ENCODE peak calls at places on chromosomes 12 and 14, in seven cellular contexts. One of them, this sample, is unnamed.
A peak's percentile ranks its signal among the peaks of the same experiment; 100 is the strongest.

GRCh38 chr12:46267618-46268348 is 1.1 kb downstream of the SLC38A1 start:
- DNase-seq in GM23338: no peak
- DNase-seq in transverse colon: no peak
- DNase-seq in dorsolateral prefrontal cortex: no peak
- DNase-seq in CD8-positive, alpha-beta T cell: peak; percentile 33
- DNase-seq in A549: peak; percentile 34
- DNase-seq in upper lobe of left lung: peak; percentile 28
- DNase-seq in this sample: peak; percentile 28

GRCh38 chr12:108039794-108040193 is 89.3 kb upstream of the WSCD2 start:
- DNase-seq in GM23338: no peak
- DNase-seq in transverse colon: no peak
- DNase-seq in dorsolateral prefrontal cortex: no peak
- DNase-seq in CD8-positive, alpha-beta T cell: no peak
- DNase-seq in A549: no peak
- DNase-seq in upper lobe of left lung: no peak
- DNase-seq in this sample: no peak

GRCh38 chr14:51356381-51356780 is 116.3 kb downstream of the TMX1 start:
- DNase-seq in GM23338: no peak
- DNase-seq in transverse colon: no peak
- DNase-seq in dorsolateral prefrontal cortex: no peak
- DNase-seq in CD8-positive, alpha-beta T cell: no peak
- DNase-seq in A549: no peak
- DNase-seq in upper lobe of left lung: no peak
- DNase-seq in this sample: no peak

GRCh38 chr14:38442208-38442607 is 186.3 kb upstream of the CLEC14A start:
- DNase-seq in GM23338: peak; percentile 11
- DNase-seq in transverse colon: no peak
- DNase-seq in dorsolateral prefrontal cortex: no peak
- DNase-seq in CD8-positive, alpha-beta T cell: no peak
- DNase-seq in A549: no peak
- DNase-seq in upper lobe of left lung: no peak
- DNase-seq in this sample: no peak

GRCh38 chr14:61101803-61102548 is 120.9 kb downstream of the SLC38A6 start:
- DNase-seq in GM23338: peak; percentile 75
- DNase-seq in transverse colon: no peak
- DNase-seq in dorsolateral prefrontal cortex: no peak
- DNase-seq in CD8-positive, alpha-beta T cell: no peak
- DNase-seq in A549: peak; percentile 38
- DNase-seq in upper lobe of left lung: no peak
- DNase-seq in this sample: peak; percentile 23

GRCh38 chr12:110754101-110754793 is 11.6 kb upstream of the PPP1CC start:
- DNase-seq in GM23338: no peak
- DNase-seq in transverse colon: no peak
- DNase-seq in dorsolateral prefrontal cortex: no peak
- DNase-seq in CD8-positive, alpha-beta T cell: no peak
- DNase-seq in A549: no peak
- DNase-seq in upper lobe of left lung: no peak
- DNase-seq in this sample: no peak

GRCh38 chr14:65042731-65043372 is 56.2 kb downstream of the FNTB start:
- DNase-seq in GM23338: no peak
- DNase-seq in transverse colon: no peak
- DNase-seq in dorsolateral prefrontal cortex: no peak
- DNase-seq in CD8-positive, alpha-beta T cell: no peak
- DNase-seq in A549: no peak
- DNase-seq in upper lobe of left lung: peak; percentile 48
- DNase-seq in this sample: no peak

GRCh38 chr12:11717533-11717961 is 68.1 kb downstream of the ETV6 start:
- DNase-seq in GM23338: no peak
- DNase-seq in transverse colon: no peak
- DNase-seq in dorsolateral prefrontal cortex: no peak
- DNase-seq in CD8-positive, alpha-beta T cell: no peak
- DNase-seq in A549: no peak
- DNase-seq in upper lobe of left lung: no peak
- DNase-seq in this sample: no peak

GRCh38 chr12:103169-103981 is 36.8 kb downstream of the IQSEC3 start:
- DNase-seq in GM23338: peak; percentile 90
- DNase-seq in transverse colon: no peak
- DNase-seq in dorsolateral prefrontal cortex: no peak
- DNase-seq in CD8-positive, alpha-beta T cell: no peak
- DNase-seq in A549: peak; percentile 73
- DNase-seq in upper lobe of left lung: no peak
- DNase-seq in this sample: peak; percentile 13

GRCh38 chr14:59540852-59541251 is 35.8 kb downstream of the CCDC175 start:
- DNase-seq in GM23338: peak; percentile 25
- DNase-seq in transverse colon: no peak
- DNase-seq in dorsolateral prefrontal cortex: no peak
- DNase-seq in CD8-positive, alpha-beta T cell: no peak
- DNase-seq in A549: no peak
- DNase-seq in upper lobe of left lung: no peak
- DNase-seq in this sample: no peak

GRCh38 chr12:78698747-78699146 is 165.8 kb upstream of the SYT1 start:
- DNase-seq in GM23338: no peak
- DNase-seq in transverse colon: no peak
- DNase-seq in dorsolateral prefrontal cortex: no peak
- DNase-seq in CD8-positive, alpha-beta T cell: no peak
- DNase-seq in A549: peak; percentile 70
- DNase-seq in upper lobe of left lung: no peak
- DNase-seq in this sample: no peak

GRCh38 chr12:6956332-6956727 is 5.2 kb downstream of the PTPN6 start:
- DNase-seq in GM23338: no peak
- DNase-seq in transverse colon: no peak
- DNase-seq in dorsolateral prefrontal cortex: no peak
- DNase-seq in CD8-positive, alpha-beta T cell: peak; percentile 58
- DNase-seq in A549: no peak
- DNase-seq in upper lobe of left lung: no peak
- DNase-seq in this sample: no peak

GRCh38 chr14:96086032-96086431 is 46.9 kb downstream of the C14orf132 start:
- DNase-seq in GM23338: no peak
- DNase-seq in transverse colon: no peak
- DNase-seq in dorsolateral prefrontal cortex: no peak
- DNase-seq in CD8-positive, alpha-beta T cell: no peak
- DNase-seq in A549: peak; percentile 42
- DNase-seq in upper lobe of left lung: no peak
- DNase-seq in this sample: peak; percentile 86

GRCh38 chr12:1606021-1606622 is 11.7 kb upstream of the FBXL14 start:
- DNase-seq in GM23338: peak; percentile 61
- DNase-seq in transverse colon: peak; percentile 92
- DNase-seq in dorsolateral prefrontal cortex: peak; percentile 72
- DNase-seq in CD8-positive, alpha-beta T cell: peak; percentile 53
- DNase-seq in A549: peak; percentile 87
- DNase-seq in upper lobe of left lung: peak; percentile 95
- DNase-seq in this sample: peak; percentile 90

GRCh38 chr14:35386673-35387125 is 17.9 kb downstream of the NFKBIA start:
- DNase-seq in GM23338: no peak
- DNase-seq in transverse colon: no peak
- DNase-seq in dorsolateral prefrontal cortex: no peak
- DNase-seq in CD8-positive, alpha-beta T cell: no peak
- DNase-seq in A549: no peak
- DNase-seq in upper lobe of left lung: no peak
- DNase-seq in this sample: no peak

DNA sequence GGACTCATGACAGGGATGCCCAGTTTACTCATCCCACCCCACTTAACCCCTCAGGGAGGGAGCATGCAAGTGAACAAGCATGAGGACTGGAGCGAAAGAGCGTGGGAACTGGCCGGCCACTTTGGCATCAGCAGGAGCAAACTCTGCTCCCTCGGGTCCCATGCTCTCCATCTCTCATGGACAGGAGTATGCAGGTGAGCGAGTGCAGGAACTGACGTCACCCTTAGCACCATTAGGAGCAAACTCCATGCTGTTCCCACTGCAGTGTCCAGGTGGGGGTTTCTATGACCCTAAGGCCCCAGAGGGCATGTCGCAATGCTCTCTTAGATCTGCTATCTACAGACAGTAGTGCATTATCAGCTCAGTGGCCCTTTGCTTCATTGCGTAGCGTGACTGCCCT is 821.8 kb upstream of the LRFN5 start:
- DNase-seq in GM23338: no peak
- DNase-seq in transverse colon: no peak
- DNase-seq in dorsolateral prefrontal cortex: no peak
- DNase-seq in CD8-positive, alpha-beta T cell: no peak
- DNase-seq in A549: no peak
- DNase-seq in upper lobe of left lung: no peak
- DNase-seq in this sample: no peak
- TF ChIP-seq CTCF in GM23338: peak; percentile 34
- TF ChIP-seq CTCF in transverse colon: no peak
- TF ChIP-seq CTCF in dorsolateral prefrontal cortex: no peak
- TF ChIP-seq CTCF in CD8-positive, alpha-beta T cell: no peak
- TF ChIP-seq CTCF in A549: no peak
- TF ChIP-seq CTCF in upper lobe of left lung: no peak
- TF ChIP-seq CTCF in this sample: no peak

GRCh38 chr12:122979001-122979907 is 1.2 kb upstream of the ARL6IP4 start:
- DNase-seq in GM23338: peak; percentile 48
- DNase-seq in transverse colon: no peak
- DNase-seq in dorsolateral prefrontal cortex: no peak
- DNase-seq in CD8-positive, alpha-beta T cell: no peak
- DNase-seq in A549: no peak
- DNase-seq in upper lobe of left lung: no peak
- DNase-seq in this sample: no peak
- H3K27ac ChIP-seq in GM23338: no peak overlapping the region
- H3K27ac ChIP-seq in transverse colon: peak overlapping the region; percentile 90
- H3K27ac ChIP-seq in dorsolateral prefrontal cortex: peak overlapping the region; percentile 18
- H3K27ac ChIP-seq in CD8-positive, alpha-beta T cell: peak overlapping the region; percentile 69
- H3K27ac ChIP-seq in A549: peak overlapping the region; percentile 99
- H3K27ac ChIP-seq in upper lobe of left lung: peak overlapping the region; percentile 90
- H3K27ac ChIP-seq in this sample: peak overlapping the region; percentile 97

GRCh38 chr12:66804555-66804954 is 125.7 kb upstream of the GRIP1 start:
- DNase-seq in GM23338: peak; percentile 15
- DNase-seq in transverse colon: no peak
- DNase-seq in dorsolateral prefrontal cortex: no peak
- DNase-seq in CD8-positive, alpha-beta T cell: no peak
- DNase-seq in A549: no peak
- DNase-seq in upper lobe of left lung: no peak
- DNase-seq in this sample: no peak

GRCh38 chr12:66803972-66804371 is 125.1 kb upstream of the GRIP1 start:
- DNase-seq in GM23338: peak; percentile 37
- DNase-seq in transverse colon: no peak
- DNase-seq in dorsolateral prefrontal cortex: no peak
- DNase-seq in CD8-positive, alpha-beta T cell: no peak
- DNase-seq in A549: no peak
- DNase-seq in upper lobe of left lung: no peak
- DNase-seq in this sample: no peak

GRCh38 chr12:66799548-66799947 is 120.7 kb upstream of the GRIP1 start:
- DNase-seq in GM23338: no peak
- DNase-seq in transverse colon: no peak
- DNase-seq in dorsolateral prefrontal cortex: no peak
- DNase-seq in CD8-positive, alpha-beta T cell: no peak
- DNase-seq in A549: no peak
- DNase-seq in upper lobe of left lung: no peak
- DNase-seq in this sample: no peak
- TF ChIP-seq CTCF in GM23338: no peak
- TF ChIP-seq CTCF in transverse colon: no peak
- TF ChIP-seq CTCF in dorsolateral prefrontal cortex: no peak
- TF ChIP-seq CTCF in CD8-positive, alpha-beta T cell: no peak
- TF ChIP-seq CTCF in A549: no peak
- TF ChIP-seq CTCF in upper lobe of left lung: no peak
- TF ChIP-seq CTCF in this sample: no peak

GRCh38 chr14:104184506-104184905 is 46.1 kb downstream of the KIF26A start:
- DNase-seq in GM23338: no peak
- DNase-seq in transverse colon: no peak
- DNase-seq in dorsolateral prefrontal cortex: no peak
- DNase-seq in CD8-positive, alpha-beta T cell: no peak
- DNase-seq in A549: peak; percentile 28
- DNase-seq in upper lobe of left lung: no peak
- DNase-seq in this sample: no peak
- H3K27ac ChIP-seq in GM23338: no peak overlapping the region
- H3K27ac ChIP-seq in transverse colon: no peak overlapping the region
- H3K27ac ChIP-seq in dorsolateral prefrontal cortex: no peak overlapping the region
- H3K27ac ChIP-seq in CD8-positive, alpha-beta T cell: no peak overlapping the region
- H3K27ac ChIP-seq in A549: no peak overlapping the region
- H3K27ac ChIP-seq in upper lobe of left lung: peak overlapping the region; percentile 76
- H3K27ac ChIP-seq in this sample: peak overlapping the region; percentile 44

DNA sequence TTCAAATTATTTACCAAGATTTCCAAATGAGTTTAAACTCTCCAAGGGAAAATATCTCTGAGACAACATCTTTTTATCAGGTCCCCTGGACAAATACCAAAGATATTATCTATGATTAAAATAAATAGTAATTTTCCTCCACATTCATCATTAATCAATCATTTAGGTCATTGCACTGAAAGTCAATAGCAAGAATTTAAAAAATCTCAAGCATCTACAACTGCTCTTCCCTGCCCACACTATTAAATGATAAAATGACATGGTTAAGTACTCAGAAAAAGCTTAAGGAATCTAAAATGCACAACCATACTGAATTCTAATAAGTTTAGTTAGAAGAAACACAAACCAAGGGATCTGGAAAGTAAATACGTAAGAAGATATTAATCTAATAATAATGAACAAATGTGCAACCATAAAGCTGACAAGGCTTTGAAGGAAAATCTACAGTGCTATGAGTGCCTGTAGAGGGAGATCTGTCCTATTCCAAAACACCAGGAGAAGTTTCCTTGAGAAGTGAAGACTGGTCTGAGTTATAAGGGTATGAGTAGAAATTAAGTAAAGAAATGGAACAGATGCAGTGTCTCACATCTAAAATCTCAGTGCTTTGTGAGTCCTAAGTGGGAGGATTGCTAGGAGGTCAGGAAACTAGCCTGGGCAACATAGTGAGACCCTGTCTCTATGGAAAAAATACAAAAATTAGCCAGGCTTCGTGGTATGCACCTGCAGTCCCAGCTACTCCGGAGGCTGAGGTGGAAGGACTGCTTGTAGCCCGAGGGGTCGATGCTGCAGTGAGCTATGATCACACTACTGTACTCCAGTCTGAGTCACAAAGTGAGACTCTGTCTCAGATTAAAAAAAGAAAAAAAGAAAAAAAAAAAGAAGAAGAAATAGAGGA is 19.2 kb downstream of the INTS13 start:
- DNase-seq in GM23338: no peak
- DNase-seq in transverse colon: no peak
- DNase-seq in dorsolateral prefrontal cortex: no peak
- DNase-seq in CD8-positive, alpha-beta T cell: no peak
- DNase-seq in A549: no peak
- DNase-seq in upper lobe of left lung: no peak
- DNase-seq in this sample: no peak
- TF ChIP-seq CTCF in GM23338: peak; percentile 3
- TF ChIP-seq CTCF in transverse colon: no peak
- TF ChIP-seq CTCF in dorsolateral prefrontal cortex: no peak
- TF ChIP-seq CTCF in CD8-positive, alpha-beta T cell: no peak
- TF ChIP-seq CTCF in A549: no peak
- TF ChIP-seq CTCF in upper lobe of left lung: no peak
- TF ChIP-seq CTCF in this sample: no peak